ENCODE peak calls at places on chromosomes 11 and 22, in four cellular contexts. J is left ventricle myocardium inferior, Y is choroid plexus epithelial cell, E is natural killer cell. K is an unnamed sample.

GRCh38 chr22:19943665-19944026 is 2.0 kb upstream of the TXNRD2 start:
- DNase-seq in J (no peak), Y (peak), E (no peak), K (no peak)

GRCh38 chr11:60905551-60906113 is 753 bp downstream of the PRPF19 start:
- DNase-seq in J (no peak), Y (peak), E (no peak), K (no peak)

GRCh38 chr11:116471608-116472007 is 301.2 kb downstream of the BUD13 start:
- DNase-seq in J (no peak), Y (peak), E (no peak), K (no peak)

GRCh38 chr11:60950933-60951610 is 904 bp downstream of the SLC15A3 start:
- DNase-seq in J (peak), Y (peak), E (no peak), K (no peak)

GRCh38 chr11:64165842-64166635 is at the start of gene MACROD1:
- DNase-seq in J (peak), Y (peak), E (peak), K (peak)

GRCh38 chr11:82539669-82540068 is 194.0 kb downstream of the FAM181B start:
- DNase-seq in J (no peak), Y (no peak), E (no peak), K (no peak)

GRCh38 chr11:128388182-128388815 is 199.1 kb downstream of the ETS1 start:
- DNase-seq in J (no peak), Y (no peak), E (no peak), K (no peak)

GRCh38 chr11:69545976-69546617 is 64.6 kb downstream of the LINC01488 start:
- DNase-seq in J (no peak), Y (no peak), E (no peak), K (no peak)

GRCh38 chr11:98069861-98070260 is 950.9 kb upstream of the CNTN5 start:
- DNase-seq in J (no peak), Y (no peak), E (no peak), K (no peak)

DNA sequence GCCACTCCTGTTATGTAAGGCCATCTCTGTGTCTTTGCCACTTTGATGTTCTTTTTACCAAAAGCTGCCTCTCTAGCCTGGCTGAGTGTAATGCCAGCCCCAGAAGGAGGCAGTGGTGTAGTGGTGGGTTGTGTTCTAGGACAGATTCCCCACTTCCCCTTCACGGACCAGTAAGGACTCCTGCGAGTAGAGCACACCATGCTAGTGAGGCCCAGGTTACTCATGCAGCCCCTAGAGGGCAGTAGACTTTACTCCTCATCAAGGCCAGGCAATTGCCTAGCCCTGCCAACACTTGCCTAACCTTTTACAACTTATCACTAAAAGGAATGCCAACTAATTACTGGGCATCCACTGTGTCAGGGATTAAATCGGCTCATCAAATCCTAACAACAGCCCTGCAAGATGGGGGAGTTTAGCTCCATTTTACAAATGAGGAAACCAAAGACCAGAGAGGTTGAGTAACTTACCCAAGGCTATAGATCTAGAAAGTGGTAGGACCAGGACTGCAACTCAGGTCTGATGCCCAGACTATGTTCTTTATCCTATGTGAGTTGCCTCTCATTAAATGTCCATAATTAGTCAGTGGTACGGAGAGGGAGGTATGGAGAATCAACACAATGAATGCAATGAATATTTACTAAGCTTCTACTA is 75.3 kb downstream of the APIP start:
- DNase-seq in J (no peak), Y (peak), E (no peak), K (no peak)
- TF ChIP-seq CTCF in J (peak), Y (peak), E (peak), K (no peak)

DNA sequence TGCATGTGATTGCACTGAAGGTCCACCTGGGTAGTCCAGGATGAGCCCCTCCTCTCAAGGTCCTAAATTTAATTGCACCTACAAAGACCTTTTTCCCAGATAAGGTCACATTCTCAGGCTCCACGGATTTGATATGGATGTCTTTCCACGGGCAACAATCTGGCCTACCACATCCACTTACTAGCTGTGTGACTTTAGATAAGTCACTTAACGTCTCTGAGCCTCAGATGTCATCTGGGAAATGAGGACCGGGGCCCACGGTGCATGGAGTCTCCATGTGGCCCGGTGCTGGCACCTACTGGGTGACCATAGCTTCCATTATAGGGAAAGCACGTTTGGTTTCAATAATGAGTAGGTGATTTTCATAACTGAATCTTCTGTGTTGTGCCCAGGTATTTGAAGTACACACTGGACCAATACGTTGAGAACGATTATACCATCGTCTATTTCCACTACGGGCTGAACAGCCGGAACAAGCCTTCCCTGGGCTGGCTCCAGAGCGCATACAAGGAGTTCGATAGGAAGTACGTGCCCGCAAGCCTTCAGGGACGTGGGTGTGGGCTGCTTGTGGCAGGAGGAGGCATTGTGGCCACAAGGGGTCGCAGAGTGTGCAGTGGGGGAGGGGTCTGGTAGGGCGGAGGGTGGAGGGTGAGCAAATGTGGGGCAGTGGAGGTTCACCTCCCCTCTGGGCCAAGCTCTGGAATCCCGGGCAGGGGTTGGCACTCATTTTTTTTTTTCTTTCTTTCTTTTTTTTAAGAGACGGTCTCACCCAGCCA is 55.7 kb downstream of the ARHGAP8 start:
- DNase-seq in J (no peak), Y (no peak), E (no peak), K (no peak)
- TF ChIP-seq CTCF in J (no peak), Y (peak), E (no peak), K (no peak)

GRCh38 chr11:59756845-59757244 is 1.7 kb downstream of the STX3 start:
- DNase-seq in J (no peak), Y (peak), E (no peak), K (no peak)

GRCh38 chr11:59754494-59754858 is 700 bp upstream of the STX3 start:
- DNase-seq in J (peak), Y (peak), E (peak), K (no peak)

GRCh38 chr11:59756496-59756840 is 1.3 kb downstream of the STX3 start:
- DNase-seq in J (no peak), Y (no peak), E (no peak), K (no peak)

GRCh38 chr11:59754859-59755700 is at the start of gene STX3:
- DNase-seq in J (peak), Y (peak), E (peak), K (no peak)

DNA sequence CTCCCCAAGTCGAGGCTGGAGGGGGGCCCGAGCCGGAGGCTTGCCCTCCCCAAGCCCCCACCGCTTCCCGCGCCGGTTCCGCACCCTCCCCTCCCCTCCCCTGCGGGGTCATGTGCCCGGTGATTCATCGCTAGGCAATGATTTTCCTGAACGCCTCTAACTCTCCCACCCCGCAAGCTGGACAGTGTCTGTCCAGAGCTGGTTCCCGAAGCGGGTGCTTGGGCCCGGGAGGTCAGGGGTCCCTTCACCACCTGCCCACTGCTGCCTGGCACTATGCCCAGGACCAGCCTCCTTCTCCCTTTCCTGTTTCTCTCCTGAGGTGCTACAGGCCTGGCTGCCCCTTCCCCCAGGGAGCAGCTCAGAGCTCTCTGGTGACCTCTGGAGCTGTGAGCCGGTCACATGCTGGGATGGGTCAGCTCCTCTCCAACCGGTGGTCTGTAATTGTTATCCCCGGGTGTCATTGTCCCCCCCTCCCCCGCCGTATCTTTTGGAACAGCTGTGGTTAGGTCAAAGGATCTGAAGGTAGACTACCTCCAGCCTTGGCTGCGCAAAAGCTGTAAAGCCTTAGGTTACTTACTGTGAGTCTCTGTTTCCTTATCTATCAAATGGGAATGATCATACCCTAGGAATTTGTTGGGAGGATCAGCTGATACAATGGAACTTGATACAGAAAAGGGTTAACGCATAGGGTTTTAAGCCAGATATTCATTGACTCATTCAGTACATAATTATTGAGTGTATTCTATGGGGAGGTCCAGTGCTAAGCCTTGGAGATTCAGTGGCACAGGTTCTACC is 722 bp downstream of the STX3 start:
- DNase-seq in J (peak), Y (peak), E (peak), K (peak)
- TF ChIP-seq CTCF in J (no peak), Y (no peak), E (no peak), K (no peak)

DNA sequence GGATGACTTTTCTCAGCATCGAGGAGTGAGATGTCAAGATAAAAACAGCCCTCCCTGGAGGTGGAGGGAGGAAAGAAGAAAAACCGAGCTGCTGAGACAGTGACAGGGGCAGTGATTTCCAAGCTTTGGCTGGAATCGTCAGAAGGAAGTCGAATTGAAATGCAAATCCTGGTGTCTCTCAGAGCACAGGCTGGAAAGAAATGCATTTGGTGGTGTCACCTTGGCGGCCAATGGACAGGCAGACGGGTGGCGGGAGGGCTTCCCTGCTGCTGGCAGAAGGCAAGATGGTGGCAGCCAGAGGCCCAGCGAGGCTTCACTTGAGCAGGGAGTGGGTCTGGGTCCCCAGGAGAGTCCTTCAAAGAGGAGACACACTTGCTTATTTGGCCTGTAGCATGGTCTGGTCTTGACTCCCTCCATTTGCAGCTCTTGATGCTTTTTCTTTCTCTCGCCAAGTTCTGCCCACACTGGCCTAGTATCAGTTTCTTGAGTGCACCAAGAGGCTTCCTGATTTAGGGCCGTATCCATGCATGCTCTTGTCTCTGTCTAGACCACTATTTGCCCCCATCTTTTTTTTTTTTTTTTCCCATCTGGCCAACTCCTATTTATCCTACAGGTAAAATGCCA is 170.6 kb downstream of the GRIK4 start:
- DNase-seq in J (no peak), Y (no peak), E (no peak), K (no peak)
- TF ChIP-seq CTCF in J (no peak), Y (no peak), E (no peak), K (no peak)

GRCh38 chr22:42910221-42910942 is 53.3 kb upstream of the ARFGAP3 start:
- DNase-seq in J (no peak), Y (no peak), E (no peak), K (no peak)
- TF ChIP-seq CTCF in J (peak), Y (no peak), E (no peak), K (no peak)

DNA sequence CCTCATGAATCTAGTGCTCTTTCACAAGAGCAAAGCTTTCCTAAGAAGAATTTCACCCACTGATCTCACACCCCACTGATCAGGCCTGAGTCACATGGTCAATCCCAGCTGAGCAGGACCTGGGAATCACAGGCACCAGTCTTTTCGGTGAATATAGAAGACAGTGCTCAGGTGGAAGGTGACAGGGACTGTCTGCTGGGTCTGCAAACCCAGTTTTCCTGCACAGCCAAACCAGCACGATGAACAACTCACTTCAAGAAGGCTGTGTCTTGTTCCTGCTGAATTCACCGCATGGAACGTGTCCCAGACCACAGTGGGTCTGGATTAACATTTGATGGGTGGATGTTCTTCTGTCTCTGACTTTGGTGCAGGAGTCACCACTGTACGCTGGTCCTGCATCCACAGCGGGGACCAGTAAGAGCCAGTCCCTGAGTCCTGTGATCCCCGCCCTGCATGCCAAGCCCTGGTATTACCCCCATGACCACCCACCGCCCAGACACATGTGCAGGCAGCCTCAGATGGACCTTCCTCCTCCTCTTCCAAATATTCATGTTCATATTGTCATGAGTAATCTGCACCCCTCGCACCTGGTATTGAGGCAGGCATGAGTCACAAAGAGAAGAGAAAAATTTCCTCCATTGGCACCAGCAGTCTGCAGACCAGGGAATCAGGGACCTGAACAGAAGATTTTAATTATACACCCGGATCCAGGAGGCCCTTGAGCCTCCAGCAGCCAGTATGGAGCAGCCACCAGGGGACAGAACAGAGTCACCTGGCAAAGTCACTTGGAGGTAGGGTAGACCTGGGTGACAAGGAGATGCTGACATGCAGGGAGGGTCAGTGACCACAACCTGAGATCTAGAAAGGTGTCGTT is 8.6 kb upstream of the IGLL5 start:
- DNase-seq in J (no peak), Y (no peak), E (no peak), K (no peak)
- TF ChIP-seq CTCF in J (no peak), Y (no peak), E (no peak), K (no peak)

GRCh38 chr11:112555491-112556364 is 295.1 kb upstream of the PLET1 start:
- DNase-seq in J (peak), Y (peak), E (no peak), K (peak)
- TF ChIP-seq CTCF in J (peak), Y (peak), E (no peak), K (no peak)